ENCODE peak calls at places on chromosomes 1 and 21, in seven cellular contexts. H, M, K, E, Y, Q and Z are unnamed samples.

GRCh38 chr1:116919802-116920201 is 10.1 kb downstream of the PTGFRN start:
- DNase-seq in H (no peak), M (no peak), K (no peak), E (no peak), Y (no peak), Q (no peak), Z (no peak)

GRCh38 chr1:29271724-29272123 is 35.4 kb downstream of the PTPRU start:
- DNase-seq in H (no peak), M (peak; percentile 84), K (peak; percentile 50), E (peak; percentile 78), Y (no peak), Q (peak; percentile 89), Z (peak; percentile 60)

GRCh38 chr1:109979489-109980091 is 5.0 kb upstream of the AHCYL1 start:
- DNase-seq in H (no peak), M (peak; percentile 93), K (no peak), E (peak; percentile 52), Y (no peak), Q (no peak), Z (peak; percentile 50)

GRCh38 chr1:25486602-25487001 is 55.9 kb downstream of the MACO1 start:
- DNase-seq in H (peak; percentile 14), M (no peak), K (no peak), E (peak; percentile 70), Y (no peak), Q (peak; percentile 52), Z (peak; percentile 34)

GRCh38 chr1:13935336-13935735 is 235.3 kb downstream of the PRDM2 start:
- DNase-seq in H (no peak), M (no peak), K (no peak), E (no peak), Y (no peak), Q (no peak), Z (no peak)

GRCh38 chr1:9728451-9729295 is 77.1 kb downstream of the PIK3CD start:
- DNase-seq in H (no peak), M (no peak), K (no peak), E (no peak), Y (no peak), Q (no peak), Z (no peak)

GRCh38 chr1:207893737-207894582 is 17.0 kb downstream of the CD34 start:
- DNase-seq in H (no peak), M (no peak), K (no peak), E (no peak), Y (no peak), Q (no peak), Z (no peak)

GRCh38 chr1:19762175-19762779 is 37.4 kb downstream of the TMCO4 start:
- DNase-seq in H (peak; percentile 36), M (no peak), K (peak; percentile 22), E (peak; percentile 49), Y (peak; percentile 56), Q (peak; percentile 61), Z (no peak)

GRCh38 chr1:175750366-175751111 is 7.1 kb upstream of the TNR start:
- DNase-seq in H (no peak), M (no peak), K (no peak), E (no peak), Y (no peak), Q (no peak), Z (no peak)

GRCh38 chr1:110875216-110875731 is 2.3 kb downstream of the CD53 start:
- DNase-seq in H (peak; percentile 79), M (no peak), K (no peak), E (no peak), Y (no peak), Q (no peak), Z (no peak)

GRCh38 chr1:161954050-161954449 is 69.6 kb downstream of the OLFML2B start:
- DNase-seq in H (peak; percentile 19), M (no peak), K (no peak), E (peak; percentile 8), Y (no peak), Q (no peak), Z (no peak)

GRCh38 chr1:154877370-154877974 is 7.4 kb upstream of the KCNN3 start:
- DNase-seq in H (no peak), M (peak; percentile 62), K (no peak), E (peak; percentile 67), Y (no peak), Q (peak; percentile 17), Z (no peak)

GRCh38 chr1:46445773-46446256 is 43.8 kb upstream of the DMBX1 start:
- DNase-seq in H (no peak), M (no peak), K (no peak), E (no peak), Y (no peak), Q (no peak), Z (no peak)
- TF ChIP-seq CTCF in H (no peak), M (no peak), K (no peak), E (peak; percentile 28), Y (no peak), Q (peak; percentile 27), Z (peak; percentile 22)

GRCh38 chr1:41514381-41514780 is 29.9 kb upstream of the EDN2 start:
- DNase-seq in H (no peak), M (peak; percentile 92), K (no peak), E (no peak), Y (no peak), Q (no peak), Z (no peak)

GRCh38 chr1:41511239-41511540 is 26.7 kb upstream of the EDN2 start:
- DNase-seq in H (no peak), M (no peak), K (no peak), E (no peak), Y (no peak), Q (no peak), Z (no peak)

GRCh38 chr1:41512701-41513387 is 28.4 kb upstream of the EDN2 start:
- DNase-seq in H (no peak), M (no peak), K (no peak), E (no peak), Y (no peak), Q (no peak), Z (no peak)

GRCh38 chr1:41515131-41515678 is 30.7 kb upstream of the EDN2 start:
- DNase-seq in H (no peak), M (peak; percentile 99), K (no peak), E (no peak), Y (no peak), Q (no peak), Z (no peak)

DNA sequence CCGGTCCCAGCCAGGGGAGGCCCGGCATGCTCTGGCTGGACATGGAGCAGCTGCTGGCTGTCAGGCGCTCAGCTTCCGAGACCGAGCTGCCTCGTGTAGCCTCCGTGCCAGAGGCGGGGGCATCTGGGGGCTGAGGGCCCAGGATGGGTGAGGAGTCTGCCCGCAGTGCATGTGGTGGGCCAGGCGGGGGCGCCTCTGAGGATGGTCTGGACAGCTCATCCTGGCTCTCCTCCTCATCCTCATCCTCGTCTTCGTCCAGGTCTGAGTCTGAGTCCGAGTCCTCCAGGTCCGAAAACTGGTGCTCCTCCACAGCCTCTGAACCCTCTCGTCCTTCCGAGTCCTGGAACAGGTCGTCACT is 28.9 kb upstream of the EDN2 start:
- DNase-seq in H (no peak), M (no peak), K (no peak), E (no peak), Y (no peak), Q (peak; percentile 76), Z (no peak)
- TF ChIP-seq CTCF in H (peak; percentile 60), M (peak; percentile 54), K (peak; percentile 33), E (peak; percentile 48), Y (peak; percentile 47), Q (peak; percentile 79), Z (peak; percentile 71)

DNA sequence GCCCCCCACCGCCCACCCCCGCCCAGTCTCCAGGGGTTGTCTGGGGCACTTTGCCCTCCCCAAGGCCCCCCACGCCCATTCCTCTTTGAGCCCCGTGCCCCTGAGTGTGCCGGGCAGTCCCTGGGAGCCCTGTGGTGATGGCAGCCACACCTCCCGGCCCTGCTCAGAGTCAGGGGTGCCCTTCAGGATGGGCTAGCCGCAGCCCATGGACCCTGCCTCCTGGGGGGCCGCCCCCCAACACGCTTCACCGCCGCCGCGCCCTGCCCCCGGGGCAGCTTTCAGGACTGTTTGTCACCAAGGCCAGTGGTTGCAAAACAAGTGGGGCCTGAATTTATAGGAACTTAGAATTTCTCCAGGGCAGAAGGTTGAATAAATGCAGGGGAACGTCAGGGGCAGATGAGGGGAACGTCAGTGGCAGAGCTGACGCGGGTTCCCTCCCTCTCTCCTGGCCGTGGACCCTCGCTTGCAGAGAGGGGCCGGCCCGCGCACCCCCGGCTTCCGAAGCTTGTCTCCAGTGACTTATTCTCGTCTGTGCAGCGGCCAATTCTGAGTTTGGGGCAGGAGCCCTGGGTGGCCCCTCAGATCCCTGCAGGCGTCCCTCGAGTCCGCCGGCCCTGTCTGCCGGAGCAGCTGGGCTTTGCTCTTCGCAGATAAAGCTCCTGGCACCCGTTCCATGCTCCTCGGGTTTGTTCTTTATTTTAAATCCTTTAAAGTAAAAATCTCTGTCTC is 41.2 kb upstream of the ADARB1 start:
- DNase-seq in H (peak; percentile 25), M (no peak), K (no peak), E (peak; percentile 29), Y (no peak), Q (peak; percentile 17), Z (no peak)
- TF ChIP-seq CTCF in H (no peak), M (no peak), K (no peak), E (no peak), Y (no peak), Q (no peak), Z (no peak)

GRCh38 chr1:152768847-152769533 is 6.0 kb upstream of the LCE1F start:
- DNase-seq in H (no peak), M (no peak), K (no peak), E (no peak), Y (no peak), Q (no peak), Z (no peak)
- TF ChIP-seq CTCF in H (no peak), M (no peak), K (no peak), E (no peak), Y (no peak), Q (no peak), Z (no peak)